ENCODE peak calls at places on chromosomes 5 and 9, in six cellular contexts. One of them, this sample, is unnamed.

GRCh38 chr5:140671472-140672210 is 1.7 kb downstream of the DND1 start:
- DNase-seq in T-helper 1 cell: no peak
- DNase-seq in tibial artery: no peak
- DNase-seq in left ventricle myocardium inferior: no peak
- DNase-seq in body of pancreas: no peak
- DNase-seq in smooth muscle cell of the brain vasculature: no peak
- DNase-seq in this sample: no peak

GRCh38 chr5:25027016-25027415 is 382.2 kb upstream of the CDH10 start:
- DNase-seq in T-helper 1 cell: no peak
- DNase-seq in tibial artery: no peak
- DNase-seq in left ventricle myocardium inferior: no peak
- DNase-seq in body of pancreas: no peak
- DNase-seq in smooth muscle cell of the brain vasculature: no peak
- DNase-seq in this sample: no peak

GRCh38 chr9:15299374-15299939 is 7.6 kb downstream of the TTC39B start:
- DNase-seq in T-helper 1 cell: peak; percentile 48
- DNase-seq in tibial artery: no peak
- DNase-seq in left ventricle myocardium inferior: no peak
- DNase-seq in body of pancreas: no peak
- DNase-seq in smooth muscle cell of the brain vasculature: no peak
- DNase-seq in this sample: no peak

GRCh38 chr9:135704366-135704947 is 2.5 kb downstream of the KCNT1 start:
- DNase-seq in T-helper 1 cell: no peak
- DNase-seq in tibial artery: no peak
- DNase-seq in left ventricle myocardium inferior: no peak
- DNase-seq in body of pancreas: peak; percentile 6
- DNase-seq in smooth muscle cell of the brain vasculature: no peak
- DNase-seq in this sample: no peak

GRCh38 chr9:109289186-109289585 is 31.7 kb downstream of the EPB41L4B start:
- DNase-seq in T-helper 1 cell: no peak
- DNase-seq in tibial artery: no peak
- DNase-seq in left ventricle myocardium inferior: no peak
- DNase-seq in body of pancreas: peak; percentile 55
- DNase-seq in smooth muscle cell of the brain vasculature: no peak
- DNase-seq in this sample: no peak

GRCh38 chr5:118029807-118030206 is 958.5 kb downstream of the DTWD2 start:
- DNase-seq in T-helper 1 cell: no peak
- DNase-seq in tibial artery: no peak
- DNase-seq in left ventricle myocardium inferior: no peak
- DNase-seq in body of pancreas: no peak
- DNase-seq in smooth muscle cell of the brain vasculature: no peak
- DNase-seq in this sample: no peak

GRCh38 chr9:136151214-136151804 is 32.6 kb upstream of the TMEM250 start:
- DNase-seq in T-helper 1 cell: no peak
- DNase-seq in tibial artery: no peak
- DNase-seq in left ventricle myocardium inferior: no peak
- DNase-seq in body of pancreas: no peak
- DNase-seq in smooth muscle cell of the brain vasculature: no peak
- DNase-seq in this sample: no peak

GRCh38 chr9:34759432-34760134 is 49.6 kb upstream of the CCL21 start:
- DNase-seq in T-helper 1 cell: no peak
- DNase-seq in tibial artery: no peak
- DNase-seq in left ventricle myocardium inferior: no peak
- DNase-seq in body of pancreas: no peak
- DNase-seq in smooth muscle cell of the brain vasculature: no peak
- DNase-seq in this sample: no peak

GRCh38 chr5:56671571-56671970 is 143.8 kb upstream of the MAP3K1 start:
- DNase-seq in T-helper 1 cell: no peak
- DNase-seq in tibial artery: no peak
- DNase-seq in left ventricle myocardium inferior: no peak
- DNase-seq in body of pancreas: no peak
- DNase-seq in smooth muscle cell of the brain vasculature: no peak
- DNase-seq in this sample: no peak

GRCh38 chr9:110531776-110532175 is 47.8 kb downstream of the SVEP1 start:
- DNase-seq in T-helper 1 cell: no peak
- DNase-seq in tibial artery: no peak
- DNase-seq in left ventricle myocardium inferior: no peak
- DNase-seq in body of pancreas: no peak
- DNase-seq in smooth muscle cell of the brain vasculature: no peak
- DNase-seq in this sample: no peak

GRCh38 chr5:50744761-50745160 is 78.3 kb downstream of the PARP8 start:
- DNase-seq in T-helper 1 cell: no peak
- DNase-seq in tibial artery: no peak
- DNase-seq in left ventricle myocardium inferior: no peak
- DNase-seq in body of pancreas: no peak
- DNase-seq in smooth muscle cell of the brain vasculature: no peak
- DNase-seq in this sample: no peak

GRCh38 chr5:31220968-31221367 is 27.5 kb downstream of the CDH6 start:
- DNase-seq in T-helper 1 cell: no peak
- DNase-seq in tibial artery: no peak
- DNase-seq in left ventricle myocardium inferior: no peak
- DNase-seq in body of pancreas: peak; percentile 6
- DNase-seq in smooth muscle cell of the brain vasculature: no peak
- DNase-seq in this sample: no peak

GRCh38 chr5:64746446-64746845 is 22.0 kb downstream of the SREK1IP1 start:
- DNase-seq in T-helper 1 cell: no peak
- DNase-seq in tibial artery: no peak
- DNase-seq in left ventricle myocardium inferior: no peak
- DNase-seq in body of pancreas: no peak
- DNase-seq in smooth muscle cell of the brain vasculature: no peak
- DNase-seq in this sample: no peak

GRCh38 chr9:96686638-96687335 is 31.7 kb upstream of the PRXL2C start:
- DNase-seq in T-helper 1 cell: peak; percentile 65
- DNase-seq in tibial artery: peak; percentile 91
- DNase-seq in left ventricle myocardium inferior: peak; percentile 83
- DNase-seq in body of pancreas: peak; percentile 86
- DNase-seq in smooth muscle cell of the brain vasculature: peak; percentile 29
- DNase-seq in this sample: peak; percentile 81

GRCh38 chr9:33161589-33162132 is 5.5 kb downstream of the B4GALT1 start:
- DNase-seq in T-helper 1 cell: no peak
- DNase-seq in tibial artery: no peak
- DNase-seq in left ventricle myocardium inferior: no peak
- DNase-seq in body of pancreas: peak; percentile 59
- DNase-seq in smooth muscle cell of the brain vasculature: no peak
- DNase-seq in this sample: peak; percentile 56

GRCh38 chr9:121498487-121499176 is 1.0 kb downstream of the GGTA1 start:
- DNase-seq in T-helper 1 cell: no peak
- DNase-seq in tibial artery: peak; percentile 83
- DNase-seq in left ventricle myocardium inferior: no peak
- DNase-seq in body of pancreas: peak; percentile 35
- DNase-seq in smooth muscle cell of the brain vasculature: no peak
- DNase-seq in this sample: peak; percentile 57

GRCh38 chr9:72891043-72891442 is 61.8 kb downstream of the ALDH1A1 start:
- DNase-seq in T-helper 1 cell: no peak
- DNase-seq in tibial artery: no peak
- DNase-seq in left ventricle myocardium inferior: no peak
- DNase-seq in body of pancreas: no peak
- DNase-seq in smooth muscle cell of the brain vasculature: no peak
- DNase-seq in this sample: no peak

GRCh38 chr9:22158983-22159382 is 149.9 kb upstream of the CDKN2B start:
- DNase-seq in T-helper 1 cell: no peak
- DNase-seq in tibial artery: peak; percentile 69
- DNase-seq in left ventricle myocardium inferior: peak; percentile 28
- DNase-seq in body of pancreas: peak; percentile 66
- DNase-seq in smooth muscle cell of the brain vasculature: no peak
- DNase-seq in this sample: peak; percentile 61

GRCh38 chr9:121823451-121824169 is 172.2 kb downstream of the DAB2IP start:
- DNase-seq in T-helper 1 cell: no peak
- DNase-seq in tibial artery: no peak
- DNase-seq in left ventricle myocardium inferior: no peak
- DNase-seq in body of pancreas: no peak
- DNase-seq in smooth muscle cell of the brain vasculature: no peak
- DNase-seq in this sample: peak; percentile 25

GRCh38 chr5:38660194-38660668 is 103.8 kb upstream of the LIFR start:
- DNase-seq in T-helper 1 cell: no peak
- DNase-seq in tibial artery: no peak
- DNase-seq in left ventricle myocardium inferior: no peak
- DNase-seq in body of pancreas: peak; percentile 96
- DNase-seq in smooth muscle cell of the brain vasculature: no peak
- DNase-seq in this sample: no peak

GRCh38 chr5:176383961-176384360 is 4.4 kb downstream of the NOP16 start:
- DNase-seq in T-helper 1 cell: no peak
- DNase-seq in tibial artery: no peak
- DNase-seq in left ventricle myocardium inferior: no peak
- DNase-seq in body of pancreas: no peak
- DNase-seq in smooth muscle cell of the brain vasculature: no peak
- DNase-seq in this sample: no peak

GRCh38 chr5:59161206-59162105 is 578.6 kb downstream of the RAB3C start:
- DNase-seq in T-helper 1 cell: no peak
- DNase-seq in tibial artery: no peak
- DNase-seq in left ventricle myocardium inferior: no peak
- DNase-seq in body of pancreas: no peak
- DNase-seq in smooth muscle cell of the brain vasculature: no peak
- DNase-seq in this sample: no peak

GRCh38 chr5:17463653-17464052 is 34.4 kb upstream of the TAF11L2 start:
- DNase-seq in T-helper 1 cell: no peak
- DNase-seq in tibial artery: no peak
- DNase-seq in left ventricle myocardium inferior: no peak
- DNase-seq in body of pancreas: no peak
- DNase-seq in smooth muscle cell of the brain vasculature: no peak
- DNase-seq in this sample: no peak

GRCh38 chr9:76452839-76453238 is 6.1 kb upstream of the GCNT1 start:
- DNase-seq in T-helper 1 cell: no peak
- DNase-seq in tibial artery: no peak
- DNase-seq in left ventricle myocardium inferior: no peak
- DNase-seq in body of pancreas: no peak
- DNase-seq in smooth muscle cell of the brain vasculature: no peak
- DNase-seq in this sample: no peak

GRCh38 chr9:127569819-127570401 is 42.2 kb upstream of the STXBP1 start:
- DNase-seq in T-helper 1 cell: no peak
- DNase-seq in tibial artery: no peak
- DNase-seq in left ventricle myocardium inferior: no peak
- DNase-seq in body of pancreas: peak; percentile 70
- DNase-seq in smooth muscle cell of the brain vasculature: no peak
- DNase-seq in this sample: no peak

GRCh38 chr5:40551706-40552557 is 127.8 kb upstream of the PTGER4 start:
- DNase-seq in T-helper 1 cell: no peak
- DNase-seq in tibial artery: no peak
- DNase-seq in left ventricle myocardium inferior: no peak
- DNase-seq in body of pancreas: no peak
- DNase-seq in smooth muscle cell of the brain vasculature: peak; percentile 84
- DNase-seq in this sample: no peak

GRCh38 chr5:73292816-73293459 is 119.9 kb downstream of the TMEM174 start:
- DNase-seq in T-helper 1 cell: no peak
- DNase-seq in tibial artery: no peak
- DNase-seq in left ventricle myocardium inferior: no peak
- DNase-seq in body of pancreas: no peak
- DNase-seq in smooth muscle cell of the brain vasculature: no peak
- DNase-seq in this sample: no peak

GRCh38 chr5:132388244-132389050 is 18.9 kb downstream of the SLC22A5 start:
- DNase-seq in T-helper 1 cell: no peak
- DNase-seq in tibial artery: no peak
- DNase-seq in left ventricle myocardium inferior: no peak
- DNase-seq in body of pancreas: peak; percentile 25
- DNase-seq in smooth muscle cell of the brain vasculature: no peak
- DNase-seq in this sample: peak; percentile 56

GRCh38 chr5:64838376-64838775 is 69.6 kb downstream of the CWC27 start:
- DNase-seq in T-helper 1 cell: no peak
- DNase-seq in tibial artery: no peak
- DNase-seq in left ventricle myocardium inferior: no peak
- DNase-seq in body of pancreas: no peak
- DNase-seq in smooth muscle cell of the brain vasculature: no peak
- DNase-seq in this sample: no peak

GRCh38 chr5:130295235-130295634 is 391.0 kb downstream of the CHSY3 start:
- DNase-seq in T-helper 1 cell: no peak
- DNase-seq in tibial artery: no peak
- DNase-seq in left ventricle myocardium inferior: no peak
- DNase-seq in body of pancreas: no peak
- DNase-seq in smooth muscle cell of the brain vasculature: no peak
- DNase-seq in this sample: no peak

GRCh38 chr5:7250609-7251008 is 145.3 kb upstream of the ADCY2 start:
- DNase-seq in T-helper 1 cell: no peak
- DNase-seq in tibial artery: no peak
- DNase-seq in left ventricle myocardium inferior: no peak
- DNase-seq in body of pancreas: no peak
- DNase-seq in smooth muscle cell of the brain vasculature: no peak
- DNase-seq in this sample: no peak

GRCh38 chr5:151949909-151950308 is 25.3 kb upstream of the GLRA1 start:
- DNase-seq in T-helper 1 cell: no peak
- DNase-seq in tibial artery: no peak
- DNase-seq in left ventricle myocardium inferior: no peak
- DNase-seq in body of pancreas: no peak
- DNase-seq in smooth muscle cell of the brain vasculature: no peak
- DNase-seq in this sample: no peak

GRCh38 chr9:131709741-131710499 is 30.0 kb downstream of the RAPGEF1 start:
- DNase-seq in T-helper 1 cell: peak; percentile 30
- DNase-seq in tibial artery: no peak
- DNase-seq in left ventricle myocardium inferior: no peak
- DNase-seq in body of pancreas: no peak
- DNase-seq in smooth muscle cell of the brain vasculature: no peak
- DNase-seq in this sample: no peak

GRCh38 chr5:98458004-98458403 is 315.5 kb upstream of the RGMB start:
- DNase-seq in T-helper 1 cell: no peak
- DNase-seq in tibial artery: no peak
- DNase-seq in left ventricle myocardium inferior: no peak
- DNase-seq in body of pancreas: no peak
- DNase-seq in smooth muscle cell of the brain vasculature: peak; percentile 37
- DNase-seq in this sample: no peak